ENCODE peak calls at places on chromosomes 3 and 15, in eight cellular contexts. One of them, this sample, is unnamed.

GRCh38 chr15:48975713-48976419 is 12.1 kb upstream of the SHC4 start:
- DNase-seq in A549: peak; percentile 46
- DNase-seq in mesendoderm: peak; percentile 92
- DNase-seq in tibial artery: peak; percentile 76
- DNase-seq in stimulated activated CD4-positive, alpha-beta T cell treated with anti-CD3 and anti-CD28 coated beads, Interleukin-1b, Interleukin-23, amount 100 ng/mL, for 1 hour: peak; percentile 29
- DNase-seq in stimulated activated CD8-positive, alpha-beta memory T cell treated with anti-CD3 and anti-CD28 coated beads, Interleukin-15, amount 100 ng/mL, for 24 hours: peak; percentile 53
- DNase-seq in fibroblast of the aortic adventitia: peak; percentile 76
- DNase-seq in colonic mucosa: peak; percentile 67
- DNase-seq in this sample: peak; percentile 95

GRCh38 chr3:159366476-159366875 is 564.6 kb downstream of the MFSD1 start:
- DNase-seq in stimulated activated CD4-positive, alpha-beta T cell treated with anti-CD3 and anti-CD28 coated beads, Interleukin-1b, Interleukin-23, amount 100 ng/mL, for 1 hour: no peak
- DNase-seq in A549: no peak
- DNase-seq in colonic mucosa: no peak
- DNase-seq in mesendoderm: no peak
- DNase-seq in fibroblast of the aortic adventitia: no peak
- DNase-seq in stimulated activated CD8-positive, alpha-beta memory T cell treated with anti-CD3 and anti-CD28 coated beads, Interleukin-15, amount 100 ng/mL, for 24 hours: no peak
- DNase-seq in tibial artery: no peak
- DNase-seq in this sample: no peak

GRCh38 chr15:88390502-88390901 is 76.7 kb downstream of the MRPL46 start:
- DNase-seq in colonic mucosa: no peak
- DNase-seq in stimulated activated CD4-positive, alpha-beta T cell treated with anti-CD3 and anti-CD28 coated beads, Interleukin-1b, Interleukin-23, amount 100 ng/mL, for 1 hour: no peak
- DNase-seq in mesendoderm: no peak
- DNase-seq in tibial artery: no peak
- DNase-seq in A549: no peak
- DNase-seq in fibroblast of the aortic adventitia: no peak
- DNase-seq in stimulated activated CD8-positive, alpha-beta memory T cell treated with anti-CD3 and anti-CD28 coated beads, Interleukin-15, amount 100 ng/mL, for 24 hours: no peak
- DNase-seq in this sample: no peak

GRCh38 chr3:66011098-66011655 is 27.5 kb downstream of the MAGI1 start:
- DNase-seq in A549: no peak
- DNase-seq in stimulated activated CD8-positive, alpha-beta memory T cell treated with anti-CD3 and anti-CD28 coated beads, Interleukin-15, amount 100 ng/mL, for 24 hours: no peak
- DNase-seq in colonic mucosa: no peak
- DNase-seq in stimulated activated CD4-positive, alpha-beta T cell treated with anti-CD3 and anti-CD28 coated beads, Interleukin-1b, Interleukin-23, amount 100 ng/mL, for 1 hour: no peak
- DNase-seq in fibroblast of the aortic adventitia: no peak
- DNase-seq in tibial artery: no peak
- DNase-seq in mesendoderm: peak; percentile 35
- DNase-seq in this sample: no peak

GRCh38 chr3:39323454-39323853 is 6.1 kb upstream of the CCR8 start:
- DNase-seq in tibial artery: no peak
- DNase-seq in stimulated activated CD8-positive, alpha-beta memory T cell treated with anti-CD3 and anti-CD28 coated beads, Interleukin-15, amount 100 ng/mL, for 24 hours: no peak
- DNase-seq in colonic mucosa: no peak
- DNase-seq in stimulated activated CD4-positive, alpha-beta T cell treated with anti-CD3 and anti-CD28 coated beads, Interleukin-1b, Interleukin-23, amount 100 ng/mL, for 1 hour: no peak
- DNase-seq in A549: no peak
- DNase-seq in mesendoderm: no peak
- DNase-seq in fibroblast of the aortic adventitia: no peak
- DNase-seq in this sample: no peak

GRCh38 chr15:96345560-96346389 is 15.3 kb downstream of the NR2F2 start:
- DNase-seq in colonic mucosa: peak; percentile 62
- DNase-seq in stimulated activated CD4-positive, alpha-beta T cell treated with anti-CD3 and anti-CD28 coated beads, Interleukin-1b, Interleukin-23, amount 100 ng/mL, for 1 hour: no peak
- DNase-seq in stimulated activated CD8-positive, alpha-beta memory T cell treated with anti-CD3 and anti-CD28 coated beads, Interleukin-15, amount 100 ng/mL, for 24 hours: no peak
- DNase-seq in mesendoderm: peak; percentile 85
- DNase-seq in fibroblast of the aortic adventitia: peak; percentile 85
- DNase-seq in tibial artery: peak; percentile 91
- DNase-seq in A549: peak; percentile 94
- DNase-seq in this sample: peak; percentile 92

GRCh38 chr3:4996771-4997291 is 17.6 kb downstream of the BHLHE40 start:
- DNase-seq in tibial artery: no peak
- DNase-seq in stimulated activated CD8-positive, alpha-beta memory T cell treated with anti-CD3 and anti-CD28 coated beads, Interleukin-15, amount 100 ng/mL, for 24 hours: no peak
- DNase-seq in colonic mucosa: peak; percentile 20
- DNase-seq in A549: no peak
- DNase-seq in stimulated activated CD4-positive, alpha-beta T cell treated with anti-CD3 and anti-CD28 coated beads, Interleukin-1b, Interleukin-23, amount 100 ng/mL, for 1 hour: no peak
- DNase-seq in fibroblast of the aortic adventitia: no peak
- DNase-seq in mesendoderm: peak; percentile 71
- DNase-seq in this sample: no peak

GRCh38 chr15:41661529-41662225 is 1.5 kb downstream of the MGA start:
- DNase-seq in A549: peak; percentile 48
- DNase-seq in tibial artery: peak; percentile 68
- DNase-seq in fibroblast of the aortic adventitia: peak; percentile 70
- DNase-seq in colonic mucosa: peak; percentile 81
- DNase-seq in mesendoderm: peak; percentile 93
- DNase-seq in stimulated activated CD4-positive, alpha-beta T cell treated with anti-CD3 and anti-CD28 coated beads, Interleukin-1b, Interleukin-23, amount 100 ng/mL, for 1 hour: peak; percentile 24
- DNase-seq in stimulated activated CD8-positive, alpha-beta memory T cell treated with anti-CD3 and anti-CD28 coated beads, Interleukin-15, amount 100 ng/mL, for 24 hours: peak; percentile 31
- DNase-seq in this sample: peak; percentile 86

GRCh38 chr3:129688310-129688895 is 81.9 kb upstream of the PLXND1 start:
- DNase-seq in tibial artery: peak; percentile 68
- DNase-seq in colonic mucosa: peak; percentile 28
- DNase-seq in A549: no peak
- DNase-seq in mesendoderm: peak; percentile 77
- DNase-seq in stimulated activated CD8-positive, alpha-beta memory T cell treated with anti-CD3 and anti-CD28 coated beads, Interleukin-15, amount 100 ng/mL, for 24 hours: no peak
- DNase-seq in fibroblast of the aortic adventitia: peak; percentile 73
- DNase-seq in stimulated activated CD4-positive, alpha-beta T cell treated with anti-CD3 and anti-CD28 coated beads, Interleukin-1b, Interleukin-23, amount 100 ng/mL, for 1 hour: no peak
- DNase-seq in this sample: peak; percentile 96

GRCh38 chr15:87089551-87089950 is 1009.9 kb downstream of the AGBL1 start:
- DNase-seq in stimulated activated CD8-positive, alpha-beta memory T cell treated with anti-CD3 and anti-CD28 coated beads, Interleukin-15, amount 100 ng/mL, for 24 hours: no peak
- DNase-seq in A549: no peak
- DNase-seq in colonic mucosa: no peak
- DNase-seq in fibroblast of the aortic adventitia: no peak
- DNase-seq in tibial artery: no peak
- DNase-seq in mesendoderm: no peak
- DNase-seq in stimulated activated CD4-positive, alpha-beta T cell treated with anti-CD3 and anti-CD28 coated beads, Interleukin-1b, Interleukin-23, amount 100 ng/mL, for 1 hour: no peak
- DNase-seq in this sample: no peak

GRCh38 chr15:83207622-83208356 is at the start of gene HDGFL3:
- DNase-seq in mesendoderm: peak; percentile 77
- DNase-seq in A549: peak; percentile 67
- DNase-seq in stimulated activated CD8-positive, alpha-beta memory T cell treated with anti-CD3 and anti-CD28 coated beads, Interleukin-15, amount 100 ng/mL, for 24 hours: peak; percentile 6
- DNase-seq in fibroblast of the aortic adventitia: peak; percentile 42
- DNase-seq in tibial artery: peak; percentile 59
- DNase-seq in colonic mucosa: peak; percentile 37
- DNase-seq in stimulated activated CD4-positive, alpha-beta T cell treated with anti-CD3 and anti-CD28 coated beads, Interleukin-1b, Interleukin-23, amount 100 ng/mL, for 1 hour: no peak
- DNase-seq in this sample: peak; percentile 88

GRCh38 chr3:46065294-46065705 is 38.0 kb upstream of the XCR1 start:
- DNase-seq in stimulated activated CD8-positive, alpha-beta memory T cell treated with anti-CD3 and anti-CD28 coated beads, Interleukin-15, amount 100 ng/mL, for 24 hours: no peak
- DNase-seq in mesendoderm: no peak
- DNase-seq in tibial artery: no peak
- DNase-seq in fibroblast of the aortic adventitia: no peak
- DNase-seq in stimulated activated CD4-positive, alpha-beta T cell treated with anti-CD3 and anti-CD28 coated beads, Interleukin-1b, Interleukin-23, amount 100 ng/mL, for 1 hour: peak; percentile 71
- DNase-seq in colonic mucosa: peak; percentile 51
- DNase-seq in A549: no peak
- DNase-seq in this sample: no peak

GRCh38 chr3:106183762-106184391 is 315.1 kb upstream of the CBLB start:
- DNase-seq in fibroblast of the aortic adventitia: peak; percentile 86
- DNase-seq in colonic mucosa: no peak
- DNase-seq in stimulated activated CD8-positive, alpha-beta memory T cell treated with anti-CD3 and anti-CD28 coated beads, Interleukin-15, amount 100 ng/mL, for 24 hours: no peak
- DNase-seq in mesendoderm: peak; percentile 88
- DNase-seq in stimulated activated CD4-positive, alpha-beta T cell treated with anti-CD3 and anti-CD28 coated beads, Interleukin-1b, Interleukin-23, amount 100 ng/mL, for 1 hour: no peak
- DNase-seq in tibial artery: no peak
- DNase-seq in A549: no peak
- DNase-seq in this sample: no peak

GRCh38 chr3:179336345-179336929 is 11.1 kb upstream of the MFN1 start:
- DNase-seq in stimulated activated CD4-positive, alpha-beta T cell treated with anti-CD3 and anti-CD28 coated beads, Interleukin-1b, Interleukin-23, amount 100 ng/mL, for 1 hour: no peak
- DNase-seq in mesendoderm: peak; percentile 26
- DNase-seq in tibial artery: no peak
- DNase-seq in fibroblast of the aortic adventitia: peak; percentile 22
- DNase-seq in A549: no peak
- DNase-seq in stimulated activated CD8-positive, alpha-beta memory T cell treated with anti-CD3 and anti-CD28 coated beads, Interleukin-15, amount 100 ng/mL, for 24 hours: no peak
- DNase-seq in colonic mucosa: no peak
- DNase-seq in this sample: no peak

GRCh38 chr3:42095540-42095939 is 4.4 kb downstream of the TRAK1 start:
- DNase-seq in tibial artery: no peak
- DNase-seq in colonic mucosa: no peak
- DNase-seq in fibroblast of the aortic adventitia: no peak
- DNase-seq in mesendoderm: no peak
- DNase-seq in stimulated activated CD4-positive, alpha-beta T cell treated with anti-CD3 and anti-CD28 coated beads, Interleukin-1b, Interleukin-23, amount 100 ng/mL, for 1 hour: no peak
- DNase-seq in A549: no peak
- DNase-seq in stimulated activated CD8-positive, alpha-beta memory T cell treated with anti-CD3 and anti-CD28 coated beads, Interleukin-15, amount 100 ng/mL, for 24 hours: no peak
- DNase-seq in this sample: no peak

GRCh38 chr3:173025941-173026340 is 115.1 kb downstream of the SPATA16 start:
- DNase-seq in tibial artery: no peak
- DNase-seq in fibroblast of the aortic adventitia: no peak
- DNase-seq in A549: no peak
- DNase-seq in mesendoderm: peak; percentile 36
- DNase-seq in colonic mucosa: no peak
- DNase-seq in stimulated activated CD8-positive, alpha-beta memory T cell treated with anti-CD3 and anti-CD28 coated beads, Interleukin-15, amount 100 ng/mL, for 24 hours: no peak
- DNase-seq in stimulated activated CD4-positive, alpha-beta T cell treated with anti-CD3 and anti-CD28 coated beads, Interleukin-1b, Interleukin-23, amount 100 ng/mL, for 1 hour: no peak
- DNase-seq in this sample: no peak

GRCh38 chr15:61517335-61517734 is 288.2 kb upstream of the RORA start:
- DNase-seq in stimulated activated CD8-positive, alpha-beta memory T cell treated with anti-CD3 and anti-CD28 coated beads, Interleukin-15, amount 100 ng/mL, for 24 hours: no peak
- DNase-seq in colonic mucosa: no peak
- DNase-seq in fibroblast of the aortic adventitia: no peak
- DNase-seq in mesendoderm: no peak
- DNase-seq in A549: no peak
- DNase-seq in tibial artery: no peak
- DNase-seq in stimulated activated CD4-positive, alpha-beta T cell treated with anti-CD3 and anti-CD28 coated beads, Interleukin-1b, Interleukin-23, amount 100 ng/mL, for 1 hour: no peak
- DNase-seq in this sample: no peak

GRCh38 chr3:23710555-23710954 is 95.2 kb upstream of the UBE2E1 start:
- DNase-seq in stimulated activated CD4-positive, alpha-beta T cell treated with anti-CD3 and anti-CD28 coated beads, Interleukin-1b, Interleukin-23, amount 100 ng/mL, for 1 hour: no peak
- DNase-seq in tibial artery: no peak
- DNase-seq in mesendoderm: peak; percentile 98
- DNase-seq in colonic mucosa: no peak
- DNase-seq in A549: no peak
- DNase-seq in stimulated activated CD8-positive, alpha-beta memory T cell treated with anti-CD3 and anti-CD28 coated beads, Interleukin-15, amount 100 ng/mL, for 24 hours: no peak
- DNase-seq in fibroblast of the aortic adventitia: peak; percentile 66
- DNase-seq in this sample: peak; percentile 11

GRCh38 chr15:83904107-83904720 is 250.3 kb downstream of the ADAMTSL3 start:
- DNase-seq in tibial artery: no peak
- DNase-seq in stimulated activated CD4-positive, alpha-beta T cell treated with anti-CD3 and anti-CD28 coated beads, Interleukin-1b, Interleukin-23, amount 100 ng/mL, for 1 hour: no peak
- DNase-seq in A549: no peak
- DNase-seq in mesendoderm: no peak
- DNase-seq in fibroblast of the aortic adventitia: peak; percentile 48
- DNase-seq in stimulated activated CD8-positive, alpha-beta memory T cell treated with anti-CD3 and anti-CD28 coated beads, Interleukin-15, amount 100 ng/mL, for 24 hours: no peak
- DNase-seq in colonic mucosa: no peak
- DNase-seq in this sample: no peak

GRCh38 chr3:127754411-127755304 is 67.7 kb downstream of the MGLL start:
- DNase-seq in fibroblast of the aortic adventitia: no peak
- DNase-seq in mesendoderm: no peak
- DNase-seq in colonic mucosa: no peak
- DNase-seq in tibial artery: no peak
- DNase-seq in stimulated activated CD8-positive, alpha-beta memory T cell treated with anti-CD3 and anti-CD28 coated beads, Interleukin-15, amount 100 ng/mL, for 24 hours: no peak
- DNase-seq in stimulated activated CD4-positive, alpha-beta T cell treated with anti-CD3 and anti-CD28 coated beads, Interleukin-1b, Interleukin-23, amount 100 ng/mL, for 1 hour: no peak
- DNase-seq in A549: no peak
- DNase-seq in this sample: no peak

GRCh38 chr15:39180494-39180930 is 400.4 kb upstream of the THBS1 start:
- DNase-seq in stimulated activated CD8-positive, alpha-beta memory T cell treated with anti-CD3 and anti-CD28 coated beads, Interleukin-15, amount 100 ng/mL, for 24 hours: no peak
- DNase-seq in A549: no peak
- DNase-seq in stimulated activated CD4-positive, alpha-beta T cell treated with anti-CD3 and anti-CD28 coated beads, Interleukin-1b, Interleukin-23, amount 100 ng/mL, for 1 hour: no peak
- DNase-seq in fibroblast of the aortic adventitia: peak; percentile 92
- DNase-seq in mesendoderm: no peak
- DNase-seq in colonic mucosa: no peak
- DNase-seq in tibial artery: no peak
- DNase-seq in this sample: no peak

GRCh38 chr3:72449551-72449950 is 398.7 kb downstream of the SHQ1 start:
- DNase-seq in A549: no peak
- DNase-seq in stimulated activated CD4-positive, alpha-beta T cell treated with anti-CD3 and anti-CD28 coated beads, Interleukin-1b, Interleukin-23, amount 100 ng/mL, for 1 hour: no peak
- DNase-seq in mesendoderm: no peak
- DNase-seq in colonic mucosa: no peak
- DNase-seq in fibroblast of the aortic adventitia: peak; percentile 42
- DNase-seq in tibial artery: no peak
- DNase-seq in stimulated activated CD8-positive, alpha-beta memory T cell treated with anti-CD3 and anti-CD28 coated beads, Interleukin-15, amount 100 ng/mL, for 24 hours: no peak
- DNase-seq in this sample: no peak

GRCh38 chr3:23945903-23946751 is 1.0 kb downstream of the NR1D2 start:
- DNase-seq in A549: peak; percentile 91
- DNase-seq in mesendoderm: peak; percentile 98
- DNase-seq in stimulated activated CD8-positive, alpha-beta memory T cell treated with anti-CD3 and anti-CD28 coated beads, Interleukin-15, amount 100 ng/mL, for 24 hours: peak; percentile 98
- DNase-seq in colonic mucosa: peak; percentile 98
- DNase-seq in stimulated activated CD4-positive, alpha-beta T cell treated with anti-CD3 and anti-CD28 coated beads, Interleukin-1b, Interleukin-23, amount 100 ng/mL, for 1 hour: peak; percentile 95
- DNase-seq in tibial artery: peak; percentile 96
- DNase-seq in fibroblast of the aortic adventitia: peak; percentile 91
- DNase-seq in this sample: peak; percentile 99

GRCh38 chr3:186361612-186362408 is at the start of gene DGKG:
- DNase-seq in mesendoderm: no peak
- DNase-seq in A549: peak; percentile 52
- DNase-seq in fibroblast of the aortic adventitia: no peak
- DNase-seq in colonic mucosa: peak; percentile 19
- DNase-seq in stimulated activated CD4-positive, alpha-beta T cell treated with anti-CD3 and anti-CD28 coated beads, Interleukin-1b, Interleukin-23, amount 100 ng/mL, for 1 hour: no peak
- DNase-seq in tibial artery: peak; percentile 73
- DNase-seq in stimulated activated CD8-positive, alpha-beta memory T cell treated with anti-CD3 and anti-CD28 coated beads, Interleukin-15, amount 100 ng/mL, for 24 hours: no peak
- DNase-seq in this sample: peak; percentile 59

GRCh38 chr15:100211855-100212850 is 129.6 kb downstream of the ADAMTS17 start:
- DNase-seq in A549: no peak
- DNase-seq in stimulated activated CD4-positive, alpha-beta T cell treated with anti-CD3 and anti-CD28 coated beads, Interleukin-1b, Interleukin-23, amount 100 ng/mL, for 1 hour: no peak
- DNase-seq in colonic mucosa: peak; percentile 81
- DNase-seq in stimulated activated CD8-positive, alpha-beta memory T cell treated with anti-CD3 and anti-CD28 coated beads, Interleukin-15, amount 100 ng/mL, for 24 hours: no peak
- DNase-seq in fibroblast of the aortic adventitia: no peak
- DNase-seq in mesendoderm: peak; percentile 53
- DNase-seq in tibial artery: no peak
- DNase-seq in this sample: no peak

GRCh38 chr3:108132727-108133373 is 42.0 kb upstream of the CD47 start:
- DNase-seq in fibroblast of the aortic adventitia: peak; percentile 37
- DNase-seq in stimulated activated CD8-positive, alpha-beta memory T cell treated with anti-CD3 and anti-CD28 coated beads, Interleukin-15, amount 100 ng/mL, for 24 hours: no peak
- DNase-seq in A549: peak; percentile 13
- DNase-seq in colonic mucosa: no peak
- DNase-seq in mesendoderm: no peak
- DNase-seq in stimulated activated CD4-positive, alpha-beta T cell treated with anti-CD3 and anti-CD28 coated beads, Interleukin-1b, Interleukin-23, amount 100 ng/mL, for 1 hour: no peak
- DNase-seq in tibial artery: no peak
- DNase-seq in this sample: peak; percentile 34

GRCh38 chr3:56758539-56758981 is 43.2 kb downstream of the ARHGEF3 start:
- DNase-seq in colonic mucosa: no peak
- DNase-seq in tibial artery: peak; percentile 52
- DNase-seq in mesendoderm: no peak
- DNase-seq in A549: peak; percentile 7
- DNase-seq in stimulated activated CD8-positive, alpha-beta memory T cell treated with anti-CD3 and anti-CD28 coated beads, Interleukin-15, amount 100 ng/mL, for 24 hours: no peak
- DNase-seq in stimulated activated CD4-positive, alpha-beta T cell treated with anti-CD3 and anti-CD28 coated beads, Interleukin-1b, Interleukin-23, amount 100 ng/mL, for 1 hour: no peak
- DNase-seq in fibroblast of the aortic adventitia: peak; percentile 88
- DNase-seq in this sample: no peak

GRCh38 chr3:184666422-184666821 is 45.4 kb downstream of the MAGEF1 start:
- DNase-seq in stimulated activated CD4-positive, alpha-beta T cell treated with anti-CD3 and anti-CD28 coated beads, Interleukin-1b, Interleukin-23, amount 100 ng/mL, for 1 hour: no peak
- DNase-seq in colonic mucosa: no peak
- DNase-seq in fibroblast of the aortic adventitia: no peak
- DNase-seq in tibial artery: no peak
- DNase-seq in stimulated activated CD8-positive, alpha-beta memory T cell treated with anti-CD3 and anti-CD28 coated beads, Interleukin-15, amount 100 ng/mL, for 24 hours: no peak
- DNase-seq in A549: no peak
- DNase-seq in mesendoderm: no peak
- DNase-seq in this sample: no peak

GRCh38 chr15:39621210-39621609 is 40.3 kb downstream of the THBS1 start:
- DNase-seq in fibroblast of the aortic adventitia: no peak
- DNase-seq in tibial artery: no peak
- DNase-seq in stimulated activated CD4-positive, alpha-beta T cell treated with anti-CD3 and anti-CD28 coated beads, Interleukin-1b, Interleukin-23, amount 100 ng/mL, for 1 hour: no peak
- DNase-seq in A549: no peak
- DNase-seq in mesendoderm: no peak
- DNase-seq in stimulated activated CD8-positive, alpha-beta memory T cell treated with anti-CD3 and anti-CD28 coated beads, Interleukin-15, amount 100 ng/mL, for 24 hours: no peak
- DNase-seq in colonic mucosa: peak; percentile 72
- DNase-seq in this sample: no peak

GRCh38 chr3:17138246-17139039 is 253.7 kb downstream of the PLCL2 start:
- DNase-seq in fibroblast of the aortic adventitia: no peak
- DNase-seq in mesendoderm: no peak
- DNase-seq in stimulated activated CD4-positive, alpha-beta T cell treated with anti-CD3 and anti-CD28 coated beads, Interleukin-1b, Interleukin-23, amount 100 ng/mL, for 1 hour: no peak
- DNase-seq in stimulated activated CD8-positive, alpha-beta memory T cell treated with anti-CD3 and anti-CD28 coated beads, Interleukin-15, amount 100 ng/mL, for 24 hours: no peak
- DNase-seq in A549: no peak
- DNase-seq in colonic mucosa: no peak
- DNase-seq in tibial artery: no peak
- DNase-seq in this sample: no peak

GRCh38 chr3:67090472-67090871 is 92.4 kb downstream of the KBTBD8 start:
- DNase-seq in colonic mucosa: no peak
- DNase-seq in tibial artery: no peak
- DNase-seq in stimulated activated CD8-positive, alpha-beta memory T cell treated with anti-CD3 and anti-CD28 coated beads, Interleukin-15, amount 100 ng/mL, for 24 hours: no peak
- DNase-seq in stimulated activated CD4-positive, alpha-beta T cell treated with anti-CD3 and anti-CD28 coated beads, Interleukin-1b, Interleukin-23, amount 100 ng/mL, for 1 hour: no peak
- DNase-seq in fibroblast of the aortic adventitia: peak; percentile 60
- DNase-seq in mesendoderm: no peak
- DNase-seq in A549: no peak
- DNase-seq in this sample: no peak

GRCh38 chr3:177781686-177782161 is 584.4 kb upstream of the TBL1XR1 start:
- DNase-seq in stimulated activated CD8-positive, alpha-beta memory T cell treated with anti-CD3 and anti-CD28 coated beads, Interleukin-15, amount 100 ng/mL, for 24 hours: no peak
- DNase-seq in colonic mucosa: no peak
- DNase-seq in tibial artery: peak; percentile 80
- DNase-seq in stimulated activated CD4-positive, alpha-beta T cell treated with anti-CD3 and anti-CD28 coated beads, Interleukin-1b, Interleukin-23, amount 100 ng/mL, for 1 hour: no peak
- DNase-seq in mesendoderm: no peak
- DNase-seq in A549: no peak
- DNase-seq in fibroblast of the aortic adventitia: peak; percentile 80
- DNase-seq in this sample: no peak

GRCh38 chr15:73781038-73781925 is 28.1 kb upstream of the INSYN1 start:
- DNase-seq in tibial artery: no peak
- DNase-seq in stimulated activated CD4-positive, alpha-beta T cell treated with anti-CD3 and anti-CD28 coated beads, Interleukin-1b, Interleukin-23, amount 100 ng/mL, for 1 hour: no peak
- DNase-seq in colonic mucosa: no peak
- DNase-seq in stimulated activated CD8-positive, alpha-beta memory T cell treated with anti-CD3 and anti-CD28 coated beads, Interleukin-15, amount 100 ng/mL, for 24 hours: no peak
- DNase-seq in fibroblast of the aortic adventitia: peak; percentile 34
- DNase-seq in A549: peak; percentile 21
- DNase-seq in mesendoderm: peak; percentile 68
- DNase-seq in this sample: no peak

GRCh38 chr15:69064649-69065048 is 50.2 kb downstream of the NOX5 start:
- DNase-seq in tibial artery: no peak
- DNase-seq in stimulated activated CD4-positive, alpha-beta T cell treated with anti-CD3 and anti-CD28 coated beads, Interleukin-1b, Interleukin-23, amount 100 ng/mL, for 1 hour: no peak
- DNase-seq in stimulated activated CD8-positive, alpha-beta memory T cell treated with anti-CD3 and anti-CD28 coated beads, Interleukin-15, amount 100 ng/mL, for 24 hours: no peak
- DNase-seq in mesendoderm: no peak
- DNase-seq in colonic mucosa: no peak
- DNase-seq in fibroblast of the aortic adventitia: no peak
- DNase-seq in A549: no peak
- DNase-seq in this sample: no peak

This sample was measured in neural progenitor cell.